ENCODE peak calls at places on chromosomes 7 and 10, in four cellular contexts. U, I, Z and G are unnamed samples.

GRCh38 chr10:45373003-45373782 is 823 bp upstream of the ALOX5 start:
- DNase-seq in U (peak; percentile 42), Z (no peak), I (no peak), G (peak; percentile 27)

GRCh38 chr7:27176962-27177794 is 3.1 kb upstream of the HOXA10 start:
- DNase-seq in U (no peak), I (no peak), Z (no peak), G (no peak)

GRCh38 chr10:66747451-66747850 is 178.4 kb upstream of the LRRTM3 start:
- DNase-seq in I (no peak), Z (no peak), U (no peak), G (no peak)

GRCh38 chr10:115772606-115773005 is 500.4 kb downstream of the GFRA1 start:
- DNase-seq in I (no peak), Z (no peak), U (no peak), G (no peak)

GRCh38 chr10:87865201-87866025 is 2.0 kb downstream of the PTEN start:
- DNase-seq in Z (no peak), U (no peak), I (no peak), G (no peak)

GRCh38 chr10:29949411-29950011 is 109.9 kb downstream of the JCAD start:
- DNase-seq in Z (no peak), I (no peak), U (no peak), G (no peak)

GRCh38 chr10:33901166-33901565 is 566.7 kb upstream of the NRP1 start:
- DNase-seq in I (no peak), U (no peak), Z (no peak), G (no peak)

GRCh38 chr10:70652761-70653657 is 19.3 kb upstream of the ADAMTS14 start:
- DNase-seq in I (no peak), Z (no peak), U (peak; percentile 73), G (no peak)

GRCh38 chr10:65941098-65941655 is 984.7 kb upstream of the LRRTM3 start:
- DNase-seq in I (peak; percentile 2), Z (no peak), U (no peak), G (no peak)

GRCh38 chr7:17548014-17548653 is 249.7 kb downstream of the AHR start:
- DNase-seq in U (no peak), I (peak; percentile 10), Z (no peak), G (peak; percentile 15)

GRCh38 chr7:130901209-130901783 is 167.3 kb upstream of the KLF14 start:
- DNase-seq in U (no peak), Z (no peak), I (no peak), G (no peak)

GRCh38 chr10:33421789-33422188 is 87.3 kb upstream of the NRP1 start:
- DNase-seq in I (no peak), U (no peak), Z (no peak), G (no peak)

GRCh38 chr7:27459021-27459728 is 203.5 kb downstream of the HIBADH start:
- DNase-seq in U (no peak), I (no peak), Z (no peak), G (no peak)

GRCh38 chr10:26555719-26556368 is 117.7 kb downstream of the APBB1IP start:
- DNase-seq in U (no peak), I (peak; percentile 24), Z (no peak), G (no peak)

GRCh38 chr10:98446121-98446655 is 547 bp downstream of the HPS1 start:
- DNase-seq in I (no peak), Z (no peak), U (no peak), G (peak; percentile 59)

GRCh38 chr7:55056577-55057480 is 38.0 kb downstream of the EGFR start:
- DNase-seq in Z (no peak), U (no peak), I (no peak), G (no peak)

GRCh38 chr7:134856141-134856540 is 76.7 kb downstream of the CALD1 start:
- DNase-seq in I (no peak), Z (no peak), U (no peak), G (no peak)

GRCh38 chr7:133976140-133976539 is 151.0 kb upstream of the LRGUK start:
- DNase-seq in I (no peak), Z (no peak), U (no peak), G (no peak)

GRCh38 chr7:139603896-139604295 is 80.4 kb downstream of the CLEC2L start:
- DNase-seq in U (no peak), Z (no peak), I (no peak), G (no peak)

GRCh38 chr10:122487231-122487765 is 25.9 kb downstream of the HTRA1 start:
- DNase-seq in U (no peak), Z (no peak), I (no peak), G (peak; percentile 69)

GRCh38 chr10:58856508-58857240 is 319.8 kb upstream of the PHYHIPL start:
- DNase-seq in U (no peak), Z (no peak), I (peak; percentile 84), G (no peak)

GRCh38 chr10:27410153-27410552 is 94.0 kb upstream of the RAB18 start:
- DNase-seq in I (no peak), Z (no peak), U (no peak), G (no peak)

GRCh38 chr7:152924826-152925411 is 165.4 kb downstream of the ACTR3B start:
- DNase-seq in I (no peak), Z (no peak), U (no peak), G (no peak)

GRCh38 chr7:152479595-152479994 is 43.8 kb upstream of the KMT2C start:
- DNase-seq in U (no peak), Z (no peak), I (no peak), G (no peak)

GRCh38 chr7:105830405-105831218 is 45.8 kb downstream of the ATXN7L1 start:
- DNase-seq in U (no peak), I (peak; percentile 88), Z (no peak), G (no peak)

GRCh38 chr10:86711957-86712708 is 43.8 kb downstream of the LDB3 start:
- DNase-seq in I (no peak), U (peak; percentile 44), Z (peak; percentile 43), G (peak; percentile 68)

GRCh38 chr10:21329995-21330627 is 195.4 kb downstream of the SKIDA1 start:
- DNase-seq in Z (no peak), U (no peak), I (peak; percentile 61), G (no peak)

GRCh38 chr7:151745090-151745638 is 131.8 kb downstream of the PRKAG2 start:
- DNase-seq in U (peak; percentile 52), I (peak; percentile 95), Z (no peak), G (peak; percentile 62)

GRCh38 chr10:4663162-4663992 is 162.6 kb upstream of the AKR1E2 start:
- DNase-seq in Z (peak; percentile 15), I (peak; percentile 85), U (peak; percentile 61), G (peak; percentile 63)

GRCh38 chr7:25671087-25671486 is 442.8 kb upstream of the NPVF start:
- DNase-seq in Z (no peak), I (no peak), U (no peak), G (no peak)

GRCh38 chr10:113558336-113558735 is 5.5 kb downstream of the HABP2 start:
- DNase-seq in U (no peak), I (no peak), Z (no peak), G (no peak)

DNA sequence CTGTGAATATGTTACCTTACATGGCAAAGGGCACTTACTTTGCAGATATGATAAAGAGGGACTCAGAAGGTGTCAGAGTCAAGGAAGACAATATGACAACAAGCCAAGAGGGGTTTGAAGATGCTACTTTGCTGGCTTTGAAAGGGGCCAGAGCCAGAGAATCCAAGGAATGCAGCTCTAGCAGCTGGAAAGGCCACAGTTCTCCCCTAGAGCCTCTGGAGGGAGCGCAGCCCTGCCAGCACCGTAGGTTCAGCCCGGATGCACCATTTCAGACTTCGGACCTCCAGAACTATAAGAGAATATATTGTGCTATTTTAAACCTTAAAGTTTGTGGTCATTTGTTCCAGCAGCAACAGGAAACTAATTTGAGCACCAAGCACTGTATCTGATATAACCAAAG is 32.9 kb upstream of the WDR11 start:
- DNase-seq in Z (no peak), I (no peak), U (no peak), G (no peak)
- TF ChIP-seq SP1 in Z (no peak), I (no peak), U (no peak), G (no peak)

GRCh38 chr10:126021833-126022500 is 125.6 kb downstream of the FANK1 start:
- DNase-seq in Z (no peak), U (no peak), I (no peak), G (no peak)
- TF ChIP-seq TARDBP in Z (no peak), U (no peak), I (no peak), G (no peak)

DNA sequence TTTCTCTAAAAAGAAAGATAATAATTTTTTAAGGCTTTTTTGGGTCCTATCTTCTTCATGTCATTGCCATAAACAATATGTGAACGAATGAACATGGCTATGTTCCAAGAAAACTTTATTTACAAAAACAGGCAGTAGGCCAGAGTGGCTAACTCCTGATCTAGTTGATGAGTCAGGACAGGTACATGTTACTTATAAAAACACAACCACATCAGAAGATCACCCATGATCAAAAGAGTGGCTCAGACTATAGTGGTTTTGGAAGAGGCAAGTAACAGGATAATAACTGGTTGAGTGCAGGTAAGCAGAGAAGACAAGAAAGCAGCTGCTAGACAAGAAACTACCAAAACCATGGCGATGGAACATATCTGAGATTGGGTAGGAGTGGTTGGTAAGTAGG is 468.7 kb downstream of the KCNMA1 start:
- DNase-seq in U (no peak), Z (no peak), I (no peak), G (no peak)
- TF ChIP-seq SP1 in U (no peak), Z (no peak), I (no peak), G (no peak)

GRCh38 chr10:103861501-103861900 is 6.1 kb upstream of the SH3PXD2A start:
- DNase-seq in I (no peak), U (no peak), Z (no peak), G (no peak)
- TF ChIP-seq TARDBP in I (no peak), U (no peak), Z (no peak), G (no peak)

DNA sequence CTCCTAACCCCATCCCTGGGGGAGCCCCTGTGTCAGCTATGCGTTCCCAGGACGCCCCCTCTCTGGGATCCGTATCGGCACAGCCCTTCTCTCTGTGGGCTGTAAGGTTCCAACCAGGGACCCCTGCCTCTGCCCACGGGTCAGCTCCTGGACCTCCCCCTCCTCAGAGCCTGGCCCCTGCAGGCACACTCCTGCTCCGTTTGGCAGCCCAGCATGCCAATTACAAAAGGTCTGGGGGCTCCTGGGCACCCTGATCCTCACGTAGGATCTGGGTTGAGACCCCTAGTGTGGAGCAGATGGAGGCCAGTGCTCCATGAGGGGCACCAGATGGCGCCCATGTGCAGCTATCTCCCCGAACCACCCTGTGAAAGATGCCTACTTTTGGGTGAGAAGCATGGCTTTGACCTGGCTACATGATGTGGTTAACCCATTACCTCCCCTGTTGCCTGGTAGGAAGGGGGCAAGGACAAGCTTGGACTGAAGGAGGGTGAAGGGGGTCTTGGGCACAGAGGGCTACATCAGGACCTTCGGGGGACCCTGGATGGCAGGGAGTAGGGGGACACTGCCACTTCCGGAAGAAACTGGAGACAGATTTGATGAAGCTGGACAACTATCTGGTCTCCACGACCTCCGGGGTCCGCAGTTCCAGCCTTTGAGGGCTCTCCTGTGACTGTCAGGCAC is 9.0 kb downstream of the TACR2 start:
- DNase-seq in I (no peak), U (no peak), Z (no peak), G (peak; percentile 49)
- TF ChIP-seq SP1 in I (no peak), U (no peak), Z (no peak), G (no peak)

GRCh38 chr10:74928742-74929191 is 102.4 kb downstream of the KAT6B start:
- DNase-seq in U (no peak), Z (no peak), I (no peak), G (no peak)
- TF ChIP-seq TARDBP in U (no peak), Z (no peak), I (no peak), G (no peak)